ENCODE peak calls at places on chromosomes 13 and 19, in four cellular contexts. Z is AG08396; V is stimulated activated CD4-positive, alpha-beta T cell treated with anti-CD3 and anti-CD28 coated beads, Interleukin-4, amount 100 ng/mL, for 48 hours; A is fibroblast of the aortic adventitia. Q is an unnamed sample.

GRCh38 chr19:49336482-49337266 is 1.5 kb downstream of the CD37 start:
- DNase-seq in Z (no peak), V (no peak), A (no peak), Q (no peak)

GRCh38 chr19:53876651-53877224 is 5.3 kb upstream of the PRKCG start:
- DNase-seq in Z (no peak), V (no peak), A (no peak), Q (no peak)

GRCh38 chr13:33174491-33174890 is 111.1 kb downstream of the STARD13 start:
- DNase-seq in Z (no peak), V (no peak), A (no peak), Q (no peak)

GRCh38 chr19:48591021-48591420 is 15.5 kb upstream of the SPACA4 start:
- DNase-seq in Z (no peak), V (no peak), A (no peak), Q (no peak)

GRCh38 chr19:5805465-5806132 is 732 bp downstream of the NRTN start:
- DNase-seq in Z (peak), V (peak), A (peak), Q (peak)

GRCh38 chr13:110914293-110915056 is 394 bp downstream of the ANKRD10 start:
- DNase-seq in Z (peak), V (peak), A (peak), Q (peak)

GRCh38 chr19:19488041-19488874 is 27.1 kb downstream of the TSSK6 start:
- DNase-seq in Z (no peak), V (no peak), A (peak), Q (peak)

GRCh38 chr13:109816112-109816978 is 30.0 kb upstream of the IRS2 start:
- DNase-seq in Z (no peak), V (no peak), A (no peak), Q (no peak)

GRCh38 chr13:39273953-39274352 is 235.7 kb downstream of the NHLRC3 start:
- DNase-seq in Z (no peak), V (no peak), A (peak), Q (peak)

GRCh38 chr13:62933809-62934208 is 1518.2 kb upstream of the PCDH20 start:
- DNase-seq in Z (no peak), V (no peak), A (no peak), Q (no peak)

GRCh38 chr19:49363265-49364082 is at the start of gene DKKL1:
- DNase-seq in Z (peak), V (peak), A (peak), Q (peak)

GRCh38 chr13:26847281-26847680 is 86.7 kb upstream of the GPR12 start:
- DNase-seq in Z (no peak), V (no peak), A (no peak), Q (no peak)

GRCh38 chr19:14375055-14375581 is 6.1 kb upstream of the ADGRE5 start:
- DNase-seq in Z (no peak), V (no peak), A (no peak), Q (no peak)

GRCh38 chr19:40165362-40165937 is 25.8 kb upstream of the MAP3K10 start:
- DNase-seq in Z (peak), V (peak), A (peak), Q (peak)

GRCh38 chr13:32300406-32300805 is 14.8 kb downstream of the ZAR1L start:
- DNase-seq in Z (no peak), V (no peak), A (no peak), Q (no peak)

GRCh38 chr19:42207767-42208259 is 9.7 kb downstream of the DEDD2 start:
- DNase-seq in Z (peak), V (no peak), A (peak), Q (no peak)

GRCh38 chr19:55179570-55180484 is at the start of gene SYT5:
- DNase-seq in Z (peak), V (peak), A (no peak), Q (peak)